ENCODE peak calls at places on chromosomes 4 and X, in nine cellular contexts. J, B, P, M, N, K, R, G and H are unnamed samples.

GRCh38 chrX:150253946-150254615 is 109.0 kb upstream of the MAMLD1 start:
- DNase-seq in J (no peak), B (no peak), P (no peak), M (no peak), N (no peak), K (no peak), R (no peak), G (no peak), H (no peak)

GRCh38 chr4:109631709-109632108 is 71.5 kb downstream of the CASP6 start:
- DNase-seq in J (no peak), B (no peak), P (no peak), M (no peak), N (no peak), K (peak), R (no peak), G (no peak), H (no peak)

GRCh38 chrX:70979136-70979762 is 48.4 kb upstream of the SLC7A3 start:
- DNase-seq in J (no peak), B (peak), P (peak), M (peak), N (no peak), K (no peak), R (no peak), G (no peak), H (no peak)

GRCh38 chr4:13640149-13640671 is 12.7 kb upstream of the BOD1L1 start:
- DNase-seq in J (no peak), B (peak), P (peak), M (no peak), N (no peak), K (no peak), R (no peak), G (no peak), H (no peak)

GRCh38 chr4:6105311-6105911 is 87.2 kb upstream of the C4orf50 start:
- DNase-seq in J (no peak), B (no peak), P (no peak), M (no peak), N (no peak), K (no peak), R (no peak), G (no peak), H (no peak)

GRCh38 chrX:78665286-78665685 is 6.2 kb upstream of the RTL3 start:
- DNase-seq in J (no peak), B (no peak), P (no peak), M (no peak), N (no peak), K (no peak), R (no peak), G (no peak), H (no peak)

GRCh38 chr4:41380758-41381157 is 124.0 kb downstream of the UCHL1 start:
- DNase-seq in J (no peak), B (no peak), P (no peak), M (no peak), N (no peak), K (no peak), R (no peak), G (no peak), H (no peak)

GRCh38 chr4:45437381-45437780 is 686.5 kb downstream of the GABRG1 start:
- DNase-seq in J (no peak), B (no peak), P (no peak), M (no peak), N (no peak), K (no peak), R (no peak), G (no peak), H (no peak)

GRCh38 chr4:150156543-150156942 is 78.3 kb downstream of the DCLK2 start:
- DNase-seq in J (no peak), B (no peak), P (no peak), M (no peak), N (no peak), K (no peak), R (no peak), G (no peak), H (no peak)

GRCh38 chr4:188619456-188620149 is 480.4 kb downstream of the TRIML1 start:
- DNase-seq in J (no peak), B (no peak), P (no peak), M (no peak), N (no peak), K (no peak), R (no peak), G (no peak), H (no peak)

GRCh38 chrX:120857240-120857639 is 18.4 kb downstream of the CT47B1 start:
- DNase-seq in J (no peak), B (no peak), P (peak), M (no peak), N (peak), K (no peak), R (no peak), G (no peak), H (no peak)

GRCh38 chr4:34486964-34487363 is 1757.3 kb downstream of the ARAP2 start:
- DNase-seq in J (no peak), B (no peak), P (no peak), M (no peak), N (no peak), K (no peak), R (no peak), G (no peak), H (no peak)

GRCh38 chrX:78886550-78886949 is 58.6 kb upstream of the P2RY10 start:
- DNase-seq in J (no peak), B (peak), P (peak), M (peak), N (no peak), K (no peak), R (no peak), G (no peak), H (peak)

GRCh38 chrX:65643046-65643785 is 24.2 kb upstream of the MSN start:
- DNase-seq in J (no peak), B (peak), P (peak), M (no peak), N (no peak), K (no peak), R (no peak), G (no peak), H (no peak)

GRCh38 chr4:23728393-23728792 is 161.5 kb downstream of the PPARGC1A start:
- DNase-seq in J (no peak), B (peak), P (peak), M (no peak), N (no peak), K (no peak), R (no peak), G (no peak), H (no peak)